ENCODE peak calls at places on chromosomes 1 and 21, in seven cellular contexts. P is left lung, N is mesendoderm, X is heart left ventricle, F is transverse colon, M is endothelial cell of umbilical vein, O is SK-N-SH. U is an unnamed sample.

GRCh38 chr1:90201467-90202358 is 206.8 kb downstream of the ZNF326 start:
- DNase-seq in F (peak; percentile 46), M (no peak), P (no peak), N (no peak), X (no peak), O (no peak), U (no peak)

GRCh38 chr1:3283849-3284248 is 170.6 kb upstream of the ARHGEF16 start:
- DNase-seq in O (peak; percentile 84), F (peak; percentile 16), N (peak; percentile 38), M (no peak), X (peak; percentile 58), P (no peak), U (peak; percentile 97)

GRCh38 chr1:39540504-39541031 is 36.0 kb downstream of the PABPC4 start:
- DNase-seq in M (no peak), F (peak; percentile 52), N (no peak), X (peak; percentile 86), P (no peak), O (no peak), U (no peak)

GRCh38 chr1:157085416-157085815 is 14.2 kb downstream of the ETV3L start:
- DNase-seq in X (no peak), N (no peak), F (no peak), P (no peak), O (no peak), M (no peak), U (no peak)

GRCh38 chr1:26280333-26281042 is 602 bp downstream of the SH3BGRL3 start:
- DNase-seq in X (peak; percentile 50), P (no peak), O (no peak), F (peak; percentile 48), M (peak; percentile 15), N (peak; percentile 45), U (no peak)

GRCh38 chr1:48470506-48470905 is 1.5 kb downstream of the SPATA6 start:
- DNase-seq in F (peak; percentile 31), P (peak; percentile 66), X (peak; percentile 66), N (peak; percentile 58), M (peak; percentile 37), O (no peak), U (no peak)

GRCh38 chr1:238101923-238102322 is 211.2 kb upstream of the ZP4 start:
- DNase-seq in N (no peak), M (no peak), X (no peak), O (no peak), P (no peak), F (no peak), U (no peak)

GRCh38 chr21:34930971-34931370 is 118.1 kb downstream of the RUNX1 start:
- DNase-seq in O (no peak), P (no peak), F (no peak), N (no peak), X (no peak), M (no peak), U (no peak)

GRCh38 chr1:203349166-203349565 is 1.8 kb downstream of the FMOD start:
- DNase-seq in O (no peak), M (no peak), X (no peak), N (no peak), F (no peak), P (no peak), U (no peak)

GRCh38 chr1:203353486-203353885 is 2.6 kb upstream of the FMOD start:
- DNase-seq in O (no peak), N (no peak), F (no peak), X (no peak), M (no peak), P (no peak), U (no peak)

GRCh38 chr1:203354246-203354645 is 3.3 kb upstream of the FMOD start:
- DNase-seq in F (no peak), O (no peak), P (no peak), X (no peak), N (no peak), M (no peak), U (no peak)

GRCh38 chr1:203349757-203350522 is 982 bp downstream of the FMOD start:
- DNase-seq in F (no peak), X (no peak), P (peak; percentile 62), N (no peak), M (no peak), O (no peak), U (no peak)

GRCh38 chr1:203351037-203351625 is at the start of gene FMOD:
- DNase-seq in F (peak; percentile 62), X (peak; percentile 59), O (no peak), N (peak; percentile 80), P (no peak), M (no peak), U (peak; percentile 81)
- H3K4me3 ChIP-seq in F (peak within 1 kb of the TSS; percentile 36), X (no peak within 1 kb of the TSS), O (no peak within 1 kb of the TSS), N (no peak within 1 kb of the TSS), P (peak within 1 kb of the TSS; percentile 3), M (no peak within 1 kb of the TSS), U (no peak within 1 kb of the TSS)

DNA sequence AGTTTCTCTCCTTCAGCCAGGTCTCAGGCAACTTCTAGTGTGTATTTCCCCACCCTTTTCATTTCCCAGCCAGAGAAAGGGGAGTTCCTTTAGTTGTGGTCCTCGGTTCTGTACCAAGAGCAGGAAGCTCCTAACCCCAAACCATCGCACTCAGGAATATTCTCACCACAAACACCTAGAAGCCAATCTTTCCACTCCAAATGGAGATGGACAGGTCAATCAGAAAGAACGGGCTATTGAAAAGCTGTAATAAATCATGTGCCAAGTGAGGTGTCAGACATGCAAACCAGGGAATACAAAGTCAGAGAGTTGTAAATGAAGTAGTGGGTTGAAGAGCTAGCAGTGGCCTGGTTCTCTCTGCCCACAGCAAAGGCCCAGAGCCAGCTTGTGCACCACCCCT is 77.2 kb downstream of the KCNN3 start:
- DNase-seq in N (no peak), X (no peak), M (no peak), P (no peak), O (no peak), F (no peak), U (no peak)
- H3K36me3 ChIP-seq in N (no peaks in the 10 kb centered on the region), X (no peaks in the 10 kb centered on the region), M (no peaks in the 10 kb centered on the region), P (no peaks in the 10 kb centered on the region), O (no peaks in the 10 kb centered on the region), F (no peaks in the 10 kb centered on the region), U (no peaks in the 10 kb centered on the region)

GRCh38 chr1:40901886-40902633 is 39.9 kb upstream of the CITED4 start:
- DNase-seq in N (peak; percentile 26), F (no peak), O (no peak), P (no peak), M (peak; percentile 47), X (peak; percentile 43), U (no peak)

GRCh38 chr1:40903106-40903505 is 40.9 kb upstream of the CITED4 start:
- DNase-seq in N (no peak), P (no peak), X (no peak), M (no peak), F (no peak), O (no peak), U (no peak)

GRCh38 chr1:40899230-40899870 is 37.2 kb upstream of the CITED4 start:
- DNase-seq in P (no peak), X (no peak), N (peak; percentile 86), M (no peak), F (no peak), O (no peak), U (no peak)

GRCh38 chr1:40898434-40898900 is 36.3 kb upstream of the CITED4 start:
- DNase-seq in O (no peak), F (no peak), M (peak; percentile 74), P (no peak), X (no peak), N (no peak), U (no peak)

GRCh38 chr1:40902634-40902897 is 40.4 kb upstream of the CITED4 start:
- DNase-seq in F (no peak), X (no peak), O (no peak), N (no peak), M (no peak), P (no peak), U (no peak)
- H3K4me3 ChIP-seq in F (no peak overlapping the region), X (no peak overlapping the region), O (no peak overlapping the region), N (no peak overlapping the region), M (no peak overlapping the region), P (no peak overlapping the region), U (no peak overlapping the region)

DNA sequence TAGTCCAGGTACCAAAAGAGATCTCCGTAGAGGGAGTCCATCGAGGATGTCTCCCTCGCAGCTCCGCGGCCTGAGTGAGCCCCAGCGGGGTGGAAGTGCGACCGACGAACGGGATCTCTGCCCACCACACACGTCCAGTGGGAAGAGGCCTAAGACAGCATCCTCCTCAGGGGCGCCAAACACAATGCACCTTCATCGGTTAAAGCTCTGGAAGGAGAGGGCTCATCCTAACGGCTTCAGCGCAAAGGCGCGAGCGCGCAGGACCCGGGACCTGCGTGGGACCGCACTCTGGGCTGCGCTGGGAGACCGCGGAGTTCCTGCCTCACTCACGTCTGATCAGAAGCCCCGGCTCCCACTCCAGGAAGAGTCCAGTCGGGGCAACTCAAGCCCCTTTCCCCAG is 7.6 kb downstream of the SLC25A24 start:
- DNase-seq in P (peak; percentile 62), X (no peak), O (no peak), M (no peak), F (no peak), N (no peak), U (no peak)
- H3K36me3 ChIP-seq in P (peaks cover 64% of the 10 kb centered on the region), X (peaks cover 27% of the 10 kb centered on the region), O (peaks cover 69% of the 10 kb centered on the region), M (peaks cover 6% of the 10 kb centered on the region), F (no peaks in the 10 kb centered on the region), N (peaks cover 4% of the 10 kb centered on the region), U (peaks cover 4% of the 10 kb centered on the region)

DNA sequence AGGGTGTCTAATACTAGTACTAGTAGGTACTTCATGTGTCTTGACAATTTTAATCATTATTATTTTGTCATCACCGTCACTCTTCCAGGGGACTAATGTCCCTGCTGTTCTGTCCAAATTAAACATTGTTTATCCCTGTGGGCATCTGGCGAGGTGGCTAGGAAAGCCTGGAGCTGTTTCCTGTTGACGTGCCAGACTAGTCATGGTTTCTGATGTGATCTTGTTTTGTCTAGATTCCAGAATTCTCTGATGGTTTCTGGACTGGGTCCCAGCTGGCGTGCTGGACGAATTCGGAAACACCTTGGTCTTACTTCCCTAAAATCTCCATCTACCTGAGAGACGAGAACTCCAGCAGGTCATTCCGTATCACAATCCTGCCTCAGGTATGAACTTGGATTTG is 66.1 kb upstream of the FAM3B start:
- DNase-seq in X (no peak), N (no peak), M (peak; percentile 93), O (no peak), P (no peak), F (no peak), U (no peak)
- H3K4me3 ChIP-seq in X (no peak overlapping the region), N (no peak overlapping the region), M (no peak overlapping the region), O (no peak overlapping the region), P (no peak overlapping the region), F (no peak overlapping the region), U (no peak overlapping the region)

GRCh38 chr1:32332290-32333079 is 3.5 kb downstream of the MARCKSL1 start:
- DNase-seq in M (no peak), P (no peak), O (no peak), F (peak; percentile 55), N (peak; percentile 31), X (no peak), U (no peak)
- H3K36me3 ChIP-seq in M (peaks cover 46% of the 10 kb centered on the region), P (peaks cover 64% of the 10 kb centered on the region), O (peaks cover 28% of the 10 kb centered on the region), F (no peaks in the 10 kb centered on the region), N (peaks cover 10% of the 10 kb centered on the region), X (peaks cover 59% of the 10 kb centered on the region), U (peaks cover 50% of the 10 kb centered on the region)

U was measured in H7.